ENCODE peak calls at places on chromosomes 13 and 19, in nine cellular contexts. S is stomach; I is caudate nucleus; X is right lobe of liver; V is cardiac muscle cell; U is ascending aorta; F is CD8-positive, alpha-beta T cell; G is Karpas-422; R is heart right ventricle. D is an unnamed sample.

GRCh38 chr19:49929121-49929610 is at the start of the genes ATF5 and NUP62:
- DNase-seq in U (peak), F (peak), R (peak), G (peak), I (peak), X (peak), S (peak), V (peak), D (peak)

GRCh38 chr13:50085063-50085462 is 69.8 kb downstream of the KCNRG start:
- DNase-seq in I (no peak), G (no peak), R (no peak), U (no peak), V (peak), X (no peak), F (no peak), S (no peak), D (no peak)

GRCh38 chr19:1882089-1882785 is 3.1 kb downstream of the ABHD17A start:
- DNase-seq in I (no peak), R (no peak), S (no peak), G (peak), U (no peak), X (no peak), F (peak), V (peak), D (no peak)

GRCh38 chr19:18832331-18833140 is 777 bp downstream of the UPF1 start:
- DNase-seq in U (no peak), X (no peak), G (peak), R (no peak), S (no peak), V (peak), F (no peak), I (no peak), D (peak)

GRCh38 chr19:19034204-19034624 is 811 bp downstream of the ARMC6 start:
- DNase-seq in V (peak), X (peak), G (peak), F (peak), U (no peak), I (no peak), S (peak), R (no peak), D (peak)

GRCh38 chr13:24127116-24127631 is 33.3 kb upstream of the SPATA13 start:
- DNase-seq in S (peak), G (no peak), F (no peak), U (no peak), I (no peak), V (no peak), X (peak), R (no peak), D (peak)

GRCh38 chr19:40465025-40465780 is at the start of gene BLVRB:
- DNase-seq in F (peak), U (no peak), X (no peak), G (no peak), S (no peak), I (no peak), V (no peak), R (no peak), D (peak)

GRCh38 chr19:13959962-13960862 is 7.9 kb downstream of the DCAF15 start:
- DNase-seq in F (no peak), X (no peak), S (no peak), G (peak), V (no peak), I (no peak), R (no peak), U (no peak), D (no peak)

GRCh38 chr19:39865186-39865585 is 19.0 kb upstream of the FBL start:
- DNase-seq in I (no peak), X (no peak), R (no peak), V (no peak), F (no peak), G (no peak), U (no peak), S (no peak), D (no peak)

GRCh38 chr19:3507371-3508120 is 1.4 kb downstream of the FZR1 start:
- DNase-seq in F (no peak), U (no peak), G (no peak), V (peak), X (no peak), R (no peak), I (no peak), S (peak), D (peak)

GRCh38 chr13:91193358-91193757 is 154.1 kb upstream of the MIR17HG start:
- DNase-seq in R (no peak), I (no peak), G (no peak), X (no peak), S (no peak), U (no peak), F (no peak), V (no peak), D (no peak)

GRCh38 chr13:51286135-51287002 is 53.1 kb upstream of the SERPINE3 start:
- DNase-seq in U (peak), G (peak), I (peak), R (peak), X (peak), V (peak), S (peak), F (peak), D (peak)

GRCh38 chr19:54896036-54896435 is 9.9 kb upstream of the NCR1 start:
- DNase-seq in S (no peak), V (no peak), I (no peak), U (no peak), F (no peak), G (no peak), X (no peak), R (no peak), D (no peak)

GRCh38 chr13:48559638-48560320 is 26.9 kb upstream of the RCBTB2 start:
- DNase-seq in G (no peak), U (no peak), S (no peak), I (no peak), X (no peak), R (no peak), F (no peak), V (no peak), D (no peak)

GRCh38 chr19:2811221-2811722 is 8.4 kb upstream of the ZNF554 start:
- DNase-seq in G (no peak), F (no peak), R (no peak), S (no peak), U (no peak), I (no peak), V (no peak), X (peak), D (no peak)

GRCh38 chr13:106484755-106485193 is 50.7 kb downstream of the EFNB2 start:
- DNase-seq in V (peak), R (no peak), X (no peak), U (no peak), F (no peak), S (no peak), G (no peak), I (no peak), D (no peak)

GRCh38 chr13:79246575-79246949 is 159.5 kb downstream of the RBM26 start:
- DNase-seq in I (no peak), R (no peak), G (peak), S (no peak), U (no peak), X (no peak), F (no peak), V (no peak), D (no peak)
- H3K27ac ChIP-seq in I (no peak), R (no peak), G (no peak), S (no peak), U (no peak), X (no peak), F (no peak), V (no peak), D (no peak)

GRCh38 chr19:5407356-5407755 is 47.9 kb upstream of the ZNRF4 start:
- DNase-seq in X (no peak), R (no peak), G (no peak), S (no peak), F (no peak), I (no peak), V (no peak), U (no peak), D (no peak)
- H3K27ac ChIP-seq in X (no peak), R (no peak), G (no peak), S (no peak), F (no peak), I (no peak), V (no peak), U (no peak), D (no peak)

GRCh38 chr13:110539894-110540293 is 21.6 kb downstream of the RAB20 start:
- DNase-seq in V (no peak), R (no peak), X (no peak), G (no peak), U (no peak), F (no peak), I (no peak), S (no peak), D (no peak)
- H3K27ac ChIP-seq in V (no peak), R (no peak), X (no peak), G (no peak), U (peak), F (no peak), I (no peak), S (no peak), D (peak)

GRCh38 chr19:45632468-45633196 is 6.6 kb downstream of the EML2 start:
- DNase-seq in R (peak), U (no peak), F (no peak), S (peak), G (peak), I (no peak), X (no peak), V (peak), D (peak)

GRCh38 chr19:45630463-45630862 is 8.7 kb downstream of the EML2 start:
- DNase-seq in G (no peak), X (no peak), V (no peak), R (no peak), U (no peak), S (no peak), I (no peak), F (no peak), D (no peak)

GRCh38 chr19:45623984-45624383 is 15.2 kb downstream of the EML2 start:
- DNase-seq in U (no peak), X (no peak), G (no peak), I (no peak), V (no peak), S (no peak), F (no peak), R (no peak), D (no peak)

GRCh38 chr19:45629704-45630103 is 9.5 kb downstream of the EML2 start:
- DNase-seq in S (no peak), U (no peak), R (no peak), I (no peak), F (no peak), X (no peak), V (no peak), G (no peak), D (no peak)
- H3K27ac ChIP-seq in S (no peak), U (no peak), R (no peak), I (no peak), F (no peak), X (no peak), V (no peak), G (no peak), D (no peak)

GRCh38 chr19:33055718-33056117 is 9.0 kb downstream of the RHPN2 start:
- DNase-seq in U (no peak), V (no peak), G (no peak), R (no peak), I (no peak), X (no peak), F (no peak), S (no peak), D (no peak)
- H3K27ac ChIP-seq in U (no peak), V (no peak), G (no peak), R (no peak), I (no peak), X (no peak), F (no peak), S (peak), D (peak)

GRCh38 chr19:17311455-17312248 is 2.3 kb downstream of the DDA1 start:
- DNase-seq in S (no peak), R (no peak), I (no peak), U (no peak), F (no peak), G (no peak), V (no peak), X (no peak), D (no peak)

GRCh38 chr19:17309198-17309961 is at the start of gene DDA1:
- DNase-seq in U (peak), X (peak), R (peak), V (peak), S (peak), I (peak), G (peak), F (peak), D (peak)

GRCh38 chr19:17312481-17313113 is 3.2 kb downstream of the DDA1 start:
- DNase-seq in G (no peak), F (no peak), S (no peak), U (no peak), I (no peak), V (no peak), X (no peak), R (no peak), D (no peak)

GRCh38 chr19:17309962-17310461 is 649 bp downstream of the DDA1 start:
- DNase-seq in I (no peak), R (no peak), X (no peak), V (no peak), G (no peak), S (no peak), U (no peak), F (no peak), D (no peak)

GRCh38 chr19:17314007-17314589 is 4.7 kb downstream of the DDA1 start:
- DNase-seq in U (no peak), R (no peak), V (no peak), S (no peak), X (no peak), F (no peak), I (no peak), G (no peak), D (no peak)
- H3K27ac ChIP-seq in U (no peak), R (no peak), V (no peak), S (no peak), X (no peak), F (no peak), I (no peak), G (no peak), D (no peak)

DNA sequence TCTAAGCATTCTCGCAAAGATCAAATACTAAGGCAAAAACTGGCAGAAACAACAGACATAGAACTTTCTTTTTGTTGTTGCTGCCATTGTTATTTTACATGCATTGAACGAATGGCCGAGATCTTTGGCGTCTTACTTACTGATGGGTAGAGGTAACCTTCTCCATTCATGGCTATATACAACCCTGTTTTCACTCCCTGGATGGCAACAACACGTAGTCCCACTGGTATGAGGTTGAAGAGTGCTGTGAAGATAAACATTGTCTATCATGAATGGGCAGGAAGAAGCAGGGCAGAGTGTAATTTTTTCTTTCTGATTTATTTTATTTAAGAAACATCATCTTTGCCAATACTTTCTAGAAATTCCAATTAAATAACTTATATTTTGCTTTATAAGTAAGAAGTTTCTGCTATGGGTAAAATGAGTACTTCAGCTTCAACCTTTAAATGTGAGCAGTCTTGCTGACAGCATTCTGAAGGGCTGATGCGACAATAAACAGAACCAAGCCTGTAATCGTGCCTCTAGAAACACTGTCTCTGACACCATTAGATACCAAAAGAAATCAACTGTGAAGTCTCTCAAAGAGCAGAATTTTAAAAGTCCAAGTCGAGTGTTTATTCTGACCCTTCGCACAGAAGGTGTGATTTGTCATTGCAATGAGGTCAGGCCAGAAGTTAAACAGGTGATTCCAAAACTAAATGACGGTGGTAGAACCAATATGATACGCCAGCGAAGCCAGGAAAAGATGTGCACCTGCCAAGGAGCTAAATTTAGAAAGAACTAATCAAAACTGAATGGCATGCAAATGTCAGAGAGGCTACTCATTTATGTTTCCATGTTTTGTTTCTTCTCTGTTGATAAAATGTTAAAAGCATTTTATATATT is 416.4 kb downstream of the ITGBL1 start:
- DNase-seq in U (no peak), R (no peak), F (no peak), G (no peak), I (no peak), X (no peak), V (peak), S (no peak), D (no peak)
- H3K27ac ChIP-seq in U (no peak), R (peak), F (no peak), G (no peak), I (no peak), X (no peak), V (no peak), S (no peak), D (no peak)

DNA sequence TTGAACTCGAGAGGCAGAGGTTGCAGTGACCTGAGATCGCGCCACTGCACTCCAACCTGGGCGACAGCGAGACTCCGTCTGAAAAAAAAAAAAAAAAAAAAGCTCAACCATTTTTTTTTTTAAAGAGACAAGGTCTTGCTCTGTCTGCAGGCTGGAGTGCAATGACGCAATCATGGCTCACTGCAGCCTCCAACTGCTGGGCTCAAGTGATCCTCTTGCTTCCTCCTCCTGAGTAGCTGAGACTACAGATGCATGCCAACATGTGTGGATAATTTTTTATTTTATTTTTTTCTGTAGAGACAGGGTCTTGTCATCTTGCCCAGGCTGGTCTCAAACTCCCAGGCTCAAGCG is 10.3 kb downstream of the EHD2 start:
- DNase-seq in U (no peak), I (no peak), X (no peak), V (no peak), F (no peak), S (peak), G (peak), R (peak), D (peak)
- H3K27ac ChIP-seq in U (peak), I (no peak), X (no peak), V (no peak), F (no peak), S (peak), G (no peak), R (peak), D (peak)

GRCh38 chr19:44799627-44800257 is 9.2 kb upstream of the BCAM start:
- DNase-seq in F (no peak), S (no peak), X (no peak), G (no peak), U (no peak), V (no peak), I (no peak), R (no peak), D (no peak)
- H3K27ac ChIP-seq in F (no peak), S (no peak), X (no peak), G (no peak), U (no peak), V (peak), I (no peak), R (no peak), D (no peak)